ENCODE peak calls at places on chromosomes 2 and 18, in eight cellular contexts. P is 8988T; A is stimulated activated CD8-positive, alpha-beta memory T cell treated with anti-CD3 and anti-CD28 coated beads, Interleukin-7, amount 100 ng/mL, for 1 hour; V is GM23338; I is NCI-H1417; H is colonic mucosa; M is NCI-H1092; S is GM12865. U is an unnamed sample.

GRCh38 chr18:73235491-73235890 is 367.7 kb upstream of the NETO1 start:
- DNase-seq in S (peak; percentile 20), I (no peak), P (no peak), V (no peak), A (no peak), M (no peak), H (no peak), U (no peak)

GRCh38 chr18:27184115-27185024 is 738 bp downstream of the CHST9 start:
- DNase-seq in V (peak; percentile 75), S (no peak), P (peak; percentile 11), A (no peak), H (no peak), M (no peak), I (peak; percentile 62), U (no peak)

GRCh38 chr2:158191076-158191566 is 89.4 kb downstream of the UPP2 start:
- DNase-seq in P (no peak), V (peak; percentile 32), H (no peak), A (no peak), I (no peak), M (no peak), S (peak; percentile 74), U (no peak)

GRCh38 chr18:49459404-49460171 is 857 bp downstream of the DYM start:
- DNase-seq in M (no peak), P (no peak), V (peak; percentile 50), H (no peak), A (no peak), I (peak; percentile 46), S (peak; percentile 52), U (no peak)

GRCh38 chr2:204486855-204487254 is 58.4 kb upstream of the PARD3B start:
- DNase-seq in I (no peak), S (no peak), P (no peak), A (no peak), M (no peak), H (no peak), V (no peak), U (no peak)

GRCh38 chr2:150479075-150479915 is 8.2 kb downstream of the RND3 start:
- DNase-seq in M (no peak), I (no peak), H (no peak), P (no peak), V (no peak), A (no peak), S (no peak), U (no peak)

GRCh38 chr2:16248571-16249105 is 308.3 kb downstream of the MYCN start:
- DNase-seq in A (no peak), P (no peak), V (no peak), I (no peak), S (no peak), H (no peak), M (no peak), U (no peak)

GRCh38 chr2:128722469-128722868 is 403.8 kb upstream of the HS6ST1 start:
- DNase-seq in P (no peak), A (no peak), H (no peak), M (no peak), V (no peak), I (no peak), S (no peak), U (no peak)

GRCh38 chr2:65128297-65129190 is 1.4 kb downstream of the RAB1A start:
- DNase-seq in H (peak; percentile 55), V (no peak), P (no peak), M (no peak), I (no peak), S (peak; percentile 16), A (no peak), U (peak; percentile 25)

GRCh38 chr18:678482-679182 is 21.2 kb downstream of the TYMS start:
- DNase-seq in V (no peak), A (no peak), P (no peak), I (no peak), H (no peak), M (no peak), S (no peak), U (no peak)

GRCh38 chr2:221492606-221493005 is 79.5 kb downstream of the EPHA4 start:
- DNase-seq in M (no peak), I (no peak), S (no peak), P (no peak), H (no peak), A (no peak), V (no peak), U (no peak)

GRCh38 chr18:2978626-2979025 is 34.3 kb downstream of the LPIN2 start:
- DNase-seq in V (no peak), H (no peak), M (no peak), P (no peak), I (no peak), A (no peak), S (no peak), U (no peak)

GRCh38 chr2:222769941-222770340 is 90.9 kb upstream of the ACSL3 start:
- DNase-seq in H (no peak), I (no peak), V (no peak), A (no peak), P (no peak), M (no peak), S (no peak), U (no peak)

GRCh38 chr2:53033416-53033815 is 734.2 kb upstream of the CHAC2 start:
- DNase-seq in S (no peak), M (no peak), I (no peak), P (no peak), H (no peak), V (peak; percentile 4), A (no peak), U (no peak)

GRCh38 chr2:146734042-146734715 is 1110.7 kb upstream of the ACVR2A start:
- DNase-seq in P (no peak), A (no peak), I (peak; percentile 43), H (no peak), V (peak; percentile 74), S (peak; percentile 40), M (no peak), U (peak; percentile 29)

GRCh38 chr2:83594261-83594660 is 864.8 kb downstream of the SUCLG1 start:
- DNase-seq in M (no peak), V (no peak), S (no peak), A (no peak), I (no peak), P (no peak), H (no peak), U (no peak)

GRCh38 chr2:9629222-9630000 is 1.4 kb downstream of the YWHAQ start:
- DNase-seq in V (no peak), H (no peak), M (no peak), S (peak; percentile 24), P (no peak), A (no peak), I (no peak), U (peak; percentile 30)

GRCh38 chr2:10524341-10524740 is 76.2 kb upstream of the ODC1 start:
- DNase-seq in V (no peak), H (no peak), P (no peak), A (no peak), S (no peak), I (no peak), M (no peak), U (no peak)

GRCh38 chr2:584863-585823 is 92.1 kb downstream of the TMEM18 start:
- DNase-seq in V (peak; percentile 9), I (no peak), A (no peak), P (no peak), S (peak; percentile 28), M (no peak), H (no peak), U (peak; percentile 9)

GRCh38 chr18:2111456-2111855 is 459.8 kb downstream of the METTL4 start:
- DNase-seq in I (no peak), M (no peak), A (no peak), V (no peak), S (no peak), P (no peak), H (no peak), U (no peak)

GRCh38 chr2:179180242-179180641 is 84.4 kb downstream of the SESTD1 start:
- DNase-seq in V (peak; percentile 59), H (no peak), A (no peak), P (no peak), M (no peak), S (no peak), I (no peak), U (no peak)

GRCh38 chr18:63997041-63997440 is 27.2 kb downstream of the SERPINB8 start:
- DNase-seq in H (no peak), P (no peak), S (no peak), M (no peak), I (no peak), A (no peak), V (no peak), U (no peak)

GRCh38 chr2:104734937-104735586 is 118.9 kb upstream of the POU3F3 start:
- DNase-seq in A (no peak), H (no peak), S (peak; percentile 3), I (no peak), M (no peak), V (no peak), P (no peak), U (no peak)

GRCh38 chr2:240237609-240238151 is 97.2 kb upstream of the OTOS start:
- DNase-seq in M (no peak), S (no peak), V (no peak), P (no peak), I (no peak), A (no peak), H (peak; percentile 12), U (no peak)

GRCh38 chr18:79927597-79928562 is 23.6 kb downstream of the SLC66A2 start:
- DNase-seq in S (no peak), P (no peak), I (no peak), H (peak; percentile 16), M (no peak), A (no peak), V (no peak), U (no peak)

GRCh38 chr2:2271471-2271941 is 59.6 kb downstream of the MYT1L start:
- DNase-seq in V (no peak), M (no peak), P (no peak), I (no peak), H (no peak), A (no peak), S (no peak), U (peak; percentile 12)

GRCh38 chr2:67717692-67718091 is 320.6 kb downstream of the ETAA1 start:
- DNase-seq in M (no peak), S (no peak), P (no peak), H (no peak), A (no peak), I (no peak), V (no peak), U (no peak)

GRCh38 chr2:19848029-19848750 is 53.6 kb downstream of the TTC32 start:
- DNase-seq in V (no peak), S (no peak), P (no peak), H (no peak), I (no peak), A (no peak), M (no peak), U (no peak)

GRCh38 chr2:102119255-102119654 is 23.3 kb upstream of the IL1R1 start:
- DNase-seq in V (no peak), H (no peak), I (no peak), P (no peak), S (no peak), A (no peak), M (no peak), U (no peak)